ENCODE peak calls at places on chromosomes 6 and 20, in four cellular contexts. G is RPMI7951, R is IMR-90, H is NCI-H1092. Y is an unnamed sample.

GRCh38 chr6:11580686-11581085 is 43.1 kb downstream of the TMEM170B start:
- DNase-seq in G (no peak), R (no peak), H (no peak), Y (no peak)

GRCh38 chr6:18488526-18489270 is 101.5 kb downstream of the RNF144B start:
- DNase-seq in G (no peak), R (peak), H (no peak), Y (no peak)

GRCh38 chr6:111759836-111760785 is 113.1 kb downstream of the FYN start:
- DNase-seq in G (no peak), R (peak), H (no peak), Y (peak)

GRCh38 chr20:33624399-33624798 is 37.7 kb upstream of the C20orf144 start:
- DNase-seq in G (no peak), R (no peak), H (no peak), Y (no peak)

GRCh38 chr20:48879609-48880008 is 41.9 kb upstream of the ARFGEF2 start:
- DNase-seq in G (no peak), R (no peak), H (no peak), Y (no peak)

GRCh38 chr6:163392533-163392932 is 22.0 kb upstream of the QKI start:
- DNase-seq in G (peak), R (peak), H (no peak), Y (peak)

GRCh38 chr6:107847844-107848802 is 24.0 kb upstream of the SCML4 start:
- DNase-seq in G (peak), R (peak), H (peak), Y (peak)

GRCh38 chr6:34834789-34835518 is 43.1 kb downstream of the BLTP3A start:
- DNase-seq in G (peak), R (peak), H (no peak), Y (no peak)

GRCh38 chr6:5099537-5099936 is 14.4 kb downstream of the PPP1R3G start:
- DNase-seq in G (no peak), R (no peak), H (no peak), Y (no peak)

GRCh38 chr6:97292671-97293070 is 9.7 kb upstream of the MMS22L start:
- DNase-seq in G (peak), R (peak), H (no peak), Y (no peak)

GRCh38 chr6:106666290-106667021 is 37.1 kb downstream of the QRSL1 start:
- DNase-seq in G (no peak), R (no peak), H (no peak), Y (peak)

GRCh38 chr6:157841211-157841840 is 18.3 kb downstream of the SNX9 start:
- DNase-seq in G (no peak), R (no peak), H (no peak), Y (no peak)

GRCh38 chr6:145187491-145188206 is 547.7 kb downstream of the EPM2A start:
- DNase-seq in G (no peak), R (no peak), H (no peak), Y (no peak)

GRCh38 chr6:151763938-151764680 is 43.4 kb upstream of the ESR1 start:
- DNase-seq in G (peak), R (peak), H (peak), Y (peak)

GRCh38 chr6:54074591-54075195 is 36.5 kb upstream of the MLIP start:
- DNase-seq in G (no peak), R (no peak), H (no peak), Y (no peak)

GRCh38 chr6:143556529-143556928 is 45.0 kb upstream of the FUCA2 start:
- DNase-seq in G (peak), R (peak), H (no peak), Y (no peak)

GRCh38 chr20:56994006-56994405 is 272.4 kb downstream of the BMP7 start:
- DNase-seq in G (no peak), R (no peak), H (no peak), Y (no peak)

GRCh38 chr6:28383235-28384142 is 16.1 kb downstream of the ZSCAN12 start:
- DNase-seq in G (no peak), R (peak), H (peak), Y (peak)

GRCh38 chr20:12555369-12555768 is 453.4 kb upstream of the SPTLC3 start:
- DNase-seq in G (no peak), R (no peak), H (no peak), Y (no peak)

GRCh38 chr6:32148722-32149576 is 2.8 kb downstream of the PRRT1 start:
- DNase-seq in G (peak), R (no peak), H (no peak), Y (peak)

Y was measured in Ammon's horn.